ENCODE peak calls at places on chromosomes 13 and 19, in six cellular contexts. C is gastrocnemius medialis, E is left lung, X is NCI-H774, F is activated T-cell treated with anti-CD3 and anti-CD28 coated beads for 1 hour, Q is A172. Y is an unnamed sample.

GRCh38 chr13:52847682-52848432 is 583 bp downstream of the PCDH8 start:
- DNase-seq in X (no peak), E (peak; percentile 71), C (no peak), F (no peak), Q (no peak), Y (no peak)

GRCh38 chr19:51339687-51340656 is 2.0 kb downstream of the VSIG10L start:
- DNase-seq in E (peak; percentile 100), X (peak; percentile 90), Q (peak; percentile 85), C (peak; percentile 94), F (peak; percentile 74), Y (peak; percentile 89)

GRCh38 chr19:42269518-42270345 is 680 bp downstream of the CIC start:
- DNase-seq in E (peak; percentile 77), X (no peak), C (no peak), F (no peak), Q (no peak), Y (no peak)

GRCh38 chr19:2494447-2495129 is 18.7 kb downstream of the GADD45B start:
- DNase-seq in Q (peak; percentile 77), E (peak; percentile 91), C (peak; percentile 71), F (peak; percentile 64), X (peak; percentile 35), Y (peak; percentile 42)

GRCh38 chr13:98509271-98510155 is 67.4 kb downstream of the STK24 start:
- DNase-seq in F (no peak), E (no peak), C (peak; percentile 65), X (no peak), Q (peak; percentile 87), Y (no peak)

GRCh38 chr19:19062454-19063182 is 1.2 kb upstream of the SLC25A42 start:
- DNase-seq in F (no peak), X (no peak), Q (peak; percentile 81), C (peak; percentile 78), E (peak; percentile 70), Y (no peak)

GRCh38 chr19:29806098-29806866 is 5.5 kb upstream of the CCNE1 start:
- DNase-seq in E (no peak), Q (peak; percentile 60), X (no peak), C (no peak), F (no peak), Y (no peak)

GRCh38 chr13:20197361-20197834 is 4.7 kb upstream of the GJB2 start:
- DNase-seq in C (no peak), F (no peak), E (no peak), X (no peak), Q (peak; percentile 25), Y (no peak)

GRCh38 chr13:31773538-31773937 is 34.2 kb downstream of the RXFP2 start:
- DNase-seq in X (no peak), E (no peak), F (no peak), C (no peak), Q (peak; percentile 41), Y (no peak)

GRCh38 chr19:4985551-4985991 is 16.7 kb downstream of the KDM4B start:
- DNase-seq in X (no peak), C (no peak), E (no peak), Q (no peak), F (no peak), Y (no peak)

GRCh38 chr13:49060698-49061387 is 85.1 kb downstream of the FNDC3A start:
- DNase-seq in C (no peak), E (no peak), Q (no peak), X (no peak), F (no peak), Y (no peak)

GRCh38 chr19:39297931-39298634 is 1.9 kb downstream of the IFNL1 start:
- DNase-seq in E (peak; percentile 81), F (peak; percentile 25), X (no peak), Q (no peak), C (peak; percentile 15), Y (peak; percentile 55)

GRCh38 chr19:10334340-10335148 is 1.2 kb upstream of the RAVER1 start:
- DNase-seq in X (peak; percentile 73), Q (peak; percentile 89), C (peak; percentile 94), F (no peak), E (peak; percentile 95), Y (no peak)

GRCh38 chr13:97696921-97697320 is 256.6 kb upstream of the IPO5 start:
- DNase-seq in Q (no peak), F (no peak), C (no peak), E (no peak), X (no peak), Y (no peak)

GRCh38 chr13:48393698-48394085 is 19.2 kb downstream of the LPAR6 start:
- DNase-seq in E (no peak), X (no peak), F (no peak), Q (no peak), C (no peak), Y (no peak)